ENCODE peak calls at places on chromosomes 3 and 15, in eight cellular contexts. L, A, J, D, T, Y, W and I are unnamed samples.

GRCh38 chr15:58842713-58843396 is 71.8 kb downstream of the MINDY2 start:
- DNase-seq in J (no peak), T (no peak), L (no peak), D (peak), Y (no peak), A (no peak), W (no peak), I (no peak)

GRCh38 chr15:66846811-66847210 is 144.8 kb downstream of the SMAD6 start:
- DNase-seq in J (no peak), D (no peak), T (no peak), A (no peak), W (peak), Y (no peak), L (no peak), I (no peak)

GRCh38 chr3:161523916-161524315 is 27.3 kb downstream of the OTOL1 start:
- DNase-seq in L (no peak), J (no peak), T (no peak), Y (no peak), D (no peak), W (no peak), A (no peak), I (no peak)

GRCh38 chr3:87309601-87310000 is 33.2 kb upstream of the POU1F1 start:
- DNase-seq in L (no peak), A (peak), J (no peak), T (no peak), Y (peak), D (no peak), W (no peak), I (peak)

GRCh38 chr3:169659858-169660614 is 3.5 kb downstream of the MECOM start:
- DNase-seq in J (no peak), W (peak), A (no peak), L (peak), D (peak), Y (no peak), T (no peak), I (no peak)

GRCh38 chr3:27031476-27031875 is 337.7 kb downstream of the NEK10 start:
- DNase-seq in A (no peak), T (no peak), W (no peak), D (no peak), L (no peak), J (no peak), Y (no peak), I (no peak)

GRCh38 chr15:100671858-100672543 is 69.6 kb downstream of the ASB7 start:
- DNase-seq in J (peak), Y (peak), A (no peak), L (peak), T (peak), D (peak), W (peak), I (peak)

GRCh38 chr3:50375200-50375931 is 16.0 kb upstream of the TMEM115 start:
- DNase-seq in W (peak), Y (no peak), D (no peak), L (no peak), A (no peak), J (no peak), T (no peak), I (no peak)

GRCh38 chr15:37483779-37484178 is 383.4 kb upstream of the MEIS2 start:
- DNase-seq in J (no peak), A (no peak), T (no peak), Y (no peak), L (no peak), D (no peak), W (no peak), I (no peak)

GRCh38 chr15:69578792-69579587 is 126.4 kb downstream of the RPLP1 start:
- DNase-seq in T (no peak), W (no peak), J (no peak), D (no peak), A (peak), L (peak), Y (peak), I (peak)

GRCh38 chr15:40439461-40440299 is 1.1 kb upstream of the BAHD1 start:
- DNase-seq in A (no peak), L (peak), Y (peak), D (peak), T (no peak), J (peak), W (peak), I (peak)

GRCh38 chr3:30644615-30645014 is 38.2 kb downstream of the TGFBR2 start:
- DNase-seq in A (peak), D (no peak), Y (peak), T (peak), J (peak), L (peak), W (no peak), I (peak)

GRCh38 chr3:170419301-170420087 is 826 bp downstream of the CLDN11 start:
- DNase-seq in A (peak), Y (no peak), D (no peak), J (no peak), W (peak), T (peak), L (peak), I (no peak)

GRCh38 chr3:128060473-128061381 is 8.5 kb downstream of the SEC61A1 start:
- DNase-seq in J (peak), D (no peak), Y (peak), W (peak), A (peak), L (peak), T (peak), I (peak)